ENCODE peak calls at places on chromosomes 4 and X, in five cellular contexts. G, S, P, V and Y are unnamed samples.

GRCh38 chr4:168162604-168163003 is 70.3 kb downstream of the ANXA10 start:
- DNase-seq in S (peak; percentile 45), V (no peak), G (no peak), P (no peak), Y (no peak)

GRCh38 chrX:48695524-48695875 is 1.0 kb upstream of the SUV39H1 start:
- DNase-seq in V (no peak), P (no peak), G (no peak), S (peak; percentile 41), Y (no peak)

GRCh38 chr4:87510747-87511146 is 18.4 kb downstream of the SPARCL1 start:
- DNase-seq in G (no peak), V (no peak), P (no peak), S (no peak), Y (no peak)

GRCh38 chrX:150767045-150767395 is 73.8 kb downstream of the MTMR1 start:
- DNase-seq in V (no peak), S (no peak), G (no peak), P (no peak), Y (no peak)

GRCh38 chr4:158255727-158256324 is 45.5 kb downstream of the TMEM144 start:
- DNase-seq in G (no peak), V (no peak), S (peak; percentile 60), P (peak; percentile 41), Y (no peak)

GRCh38 chr4:45518832-45519231 is 605.0 kb downstream of the GABRG1 start:
- DNase-seq in G (no peak), P (no peak), S (no peak), V (no peak), Y (no peak)

GRCh38 chr4:176333076-176333475 is 13.3 kb downstream of the SPCS3 start:
- DNase-seq in V (no peak), G (no peak), P (no peak), S (no peak), Y (no peak)

GRCh38 chrX:16445166-16445752 is 204.7 kb upstream of the S100G start:
- DNase-seq in G (peak; percentile 33), V (no peak), P (peak; percentile 45), S (peak; percentile 48), Y (no peak)

GRCh38 chr4:174256277-174256713 is 27.2 kb downstream of the FBXO8 start:
- DNase-seq in S (peak; percentile 31), G (no peak), P (no peak), V (no peak), Y (no peak)

GRCh38 chr4:185219551-185220344 is 10.3 kb downstream of the SNX25 start:
- DNase-seq in P (no peak), S (peak; percentile 24), G (no peak), V (no peak), Y (no peak)

GRCh38 chr4:25457053-25457715 is 80.1 kb downstream of the ANAPC4 start:
- DNase-seq in G (no peak), V (no peak), S (peak; percentile 77), P (no peak), Y (no peak)

GRCh38 chr4:173264960-173265281 is 69.2 kb downstream of the HMGB2 start:
- DNase-seq in V (no peak), G (no peak), S (no peak), P (no peak), Y (no peak)

GRCh38 chr4:77187231-77187630 is 30.2 kb downstream of the CCNG2 start:
- DNase-seq in P (no peak), S (no peak), G (no peak), V (no peak), Y (no peak)

GRCh38 chr4:8278421-8279287 is 9.1 kb downstream of the HTRA3 start:
- DNase-seq in G (no peak), P (no peak), S (peak; percentile 86), V (peak; percentile 53), Y (no peak)

GRCh38 chr4:81565137-81565870 is 93.6 kb upstream of the RASGEF1B start:
- DNase-seq in P (no peak), V (peak; percentile 89), S (no peak), G (no peak), Y (no peak)

GRCh38 chr4:26086621-26087068 is 172.6 kb downstream of the SMIM20 start:
- DNase-seq in G (no peak), P (no peak), V (no peak), S (no peak), Y (no peak)

GRCh38 chr4:78862314-78862737 is 76.9 kb downstream of the PAQR3 start:
- DNase-seq in P (peak; percentile 16), G (no peak), V (no peak), S (no peak), Y (no peak)

GRCh38 chr4:149897784-149898183 is 82.1 kb upstream of the IQCM start:
- DNase-seq in G (no peak), S (peak; percentile 46), P (peak; percentile 12), V (no peak), Y (no peak)

GRCh38 chr4:86960557-86960959 is 25.7 kb downstream of the AFF1 start:
- DNase-seq in S (no peak), V (no peak), G (no peak), P (no peak), Y (no peak)